ENCODE peak calls at places on chromosomes 1 and 21, in ten cellular contexts. X is hepatocyte, H is mesenchymal stem cell, N is A549, V is neural progenitor cell, Y is fibroblast of lung, D is PC-3, S is H9, J is IMR-90, E is endothelial cell of umbilical vein. W is an unnamed sample.

GRCh38 chr21:22364163-22364562 is 1366.0 kb downstream of the NCAM2 start:
- DNase-seq in J (no peak), V (no peak), H (no peak), D (no peak), X (no peak), N (no peak), S (no peak), E (no peak), Y (no peak), W (no peak)

GRCh38 chr1:14598007-14598497 is 433 bp upstream of the KAZN start:
- DNase-seq in Y (no peak), E (no peak), J (no peak), H (no peak), S (peak; percentile 63), N (no peak), V (peak; percentile 67), D (no peak), X (peak; percentile 47), W (no peak)

GRCh38 chr21:44065428-44065827 is 41.8 kb upstream of the PWP2 start:
- DNase-seq in X (no peak), H (peak; percentile 79), E (no peak), S (no peak), J (peak; percentile 57), N (no peak), D (no peak), V (no peak), Y (peak; percentile 13), W (no peak)

GRCh38 chr1:156833598-156833997 is 16.9 kb upstream of the SH2D2A start:
- DNase-seq in J (no peak), Y (no peak), V (no peak), X (no peak), S (no peak), E (no peak), D (no peak), H (no peak), N (no peak), W (no peak)

GRCh38 chr1:232039303-232039702 is 412.7 kb downstream of the DISC1 start:
- DNase-seq in N (no peak), E (no peak), H (peak; percentile 24), X (no peak), Y (peak; percentile 83), V (no peak), D (peak; percentile 81), J (peak; percentile 23), S (no peak), W (no peak)

GRCh38 chr1:213231795-213232231 is 180.8 kb downstream of the RPS6KC1 start:
- DNase-seq in H (peak; percentile 26), J (peak; percentile 48), Y (peak; percentile 10), V (peak; percentile 82), E (no peak), D (peak; percentile 54), N (no peak), S (peak; percentile 69), X (no peak), W (no peak)

GRCh38 chr1:207069059-207069458 is 16.0 kb downstream of the PFKFB2 start:
- DNase-seq in E (no peak), S (no peak), H (no peak), N (no peak), J (no peak), V (no peak), Y (no peak), D (no peak), X (no peak), W (no peak)

GRCh38 chr1:88528792-88529191 is 155.3 kb upstream of the PKN2 start:
- DNase-seq in S (no peak), D (peak; percentile 64), N (no peak), J (no peak), H (no peak), V (no peak), Y (no peak), X (no peak), E (no peak), W (no peak)

GRCh38 chr1:205988585-205988995 is 14.6 kb downstream of the RAB7B start:
- DNase-seq in V (no peak), H (no peak), X (no peak), J (no peak), D (no peak), Y (no peak), S (no peak), E (peak; percentile 78), N (no peak), W (no peak)

DNA sequence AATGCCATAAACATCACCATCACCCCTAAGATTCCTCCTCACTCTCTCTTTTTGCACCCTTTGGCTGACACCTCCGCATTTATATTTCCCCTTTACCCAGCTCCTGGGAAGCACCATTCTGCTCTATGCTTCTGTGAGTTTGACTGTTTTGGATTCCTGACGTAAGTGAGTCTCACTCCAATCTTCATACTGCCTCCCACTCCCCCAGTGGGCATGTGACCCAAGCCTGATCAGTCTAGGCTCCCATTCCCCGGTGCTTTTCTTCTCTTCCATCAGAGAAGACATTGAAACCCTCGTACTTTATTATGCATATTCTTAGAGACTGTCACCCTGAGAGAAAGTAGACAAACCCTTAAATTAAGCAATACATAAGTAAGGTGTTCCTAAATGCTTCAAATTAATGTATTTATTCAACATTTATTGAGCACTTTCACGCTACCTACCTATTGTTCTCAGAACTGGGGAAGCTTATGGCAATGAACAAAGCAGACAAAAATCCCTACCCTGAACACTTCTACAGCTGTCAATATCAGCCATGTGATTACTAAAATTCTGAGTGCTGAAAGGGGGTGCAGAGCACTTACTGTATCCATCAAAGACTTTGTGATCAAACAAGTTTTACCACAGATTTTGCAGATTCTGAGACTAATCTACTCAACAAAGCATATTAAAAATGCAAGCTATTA is 43.4 kb upstream of the DIPK1A start:
- DNase-seq in H (no peak), V (no peak), J (no peak), E (no peak), D (no peak), X (no peak), Y (no peak), S (no peak), N (no peak), W (no peak)
- H3K4me2 ChIP-seq in H (no peak overlapping the region), V (no peak overlapping the region), J (no peak overlapping the region), E (no peak overlapping the region), D (no peak overlapping the region), X (no peak overlapping the region), Y (no peak overlapping the region), S (no peak overlapping the region), N (no peak overlapping the region), W (no peak overlapping the region)

GRCh38 chr1:247102381-247102780 is 1.8 kb downstream of the ZNF669 start:
- DNase-seq in V (no peak), Y (peak; percentile 57), N (no peak), D (peak; percentile 74), E (no peak), H (peak; percentile 11), X (no peak), S (no peak), J (peak; percentile 76), W (no peak)

GRCh38 chr1:247104965-247105364 is 809 bp upstream of the ZNF669 start:
- DNase-seq in S (no peak), Y (no peak), X (no peak), J (no peak), V (no peak), D (no peak), H (no peak), N (no peak), E (no peak), W (no peak)

GRCh38 chr1:247105966-247106365 is 1.8 kb upstream of the ZNF669 start:
- DNase-seq in X (no peak), H (no peak), S (no peak), Y (no peak), D (no peak), V (no peak), E (no peak), J (no peak), N (no peak), W (no peak)

GRCh38 chr1:247100676-247101279 is 3.4 kb downstream of the ZNF669 start:
- DNase-seq in V (no peak), Y (no peak), D (no peak), E (no peak), S (no peak), N (no peak), X (no peak), J (no peak), H (no peak), W (no peak)

DNA sequence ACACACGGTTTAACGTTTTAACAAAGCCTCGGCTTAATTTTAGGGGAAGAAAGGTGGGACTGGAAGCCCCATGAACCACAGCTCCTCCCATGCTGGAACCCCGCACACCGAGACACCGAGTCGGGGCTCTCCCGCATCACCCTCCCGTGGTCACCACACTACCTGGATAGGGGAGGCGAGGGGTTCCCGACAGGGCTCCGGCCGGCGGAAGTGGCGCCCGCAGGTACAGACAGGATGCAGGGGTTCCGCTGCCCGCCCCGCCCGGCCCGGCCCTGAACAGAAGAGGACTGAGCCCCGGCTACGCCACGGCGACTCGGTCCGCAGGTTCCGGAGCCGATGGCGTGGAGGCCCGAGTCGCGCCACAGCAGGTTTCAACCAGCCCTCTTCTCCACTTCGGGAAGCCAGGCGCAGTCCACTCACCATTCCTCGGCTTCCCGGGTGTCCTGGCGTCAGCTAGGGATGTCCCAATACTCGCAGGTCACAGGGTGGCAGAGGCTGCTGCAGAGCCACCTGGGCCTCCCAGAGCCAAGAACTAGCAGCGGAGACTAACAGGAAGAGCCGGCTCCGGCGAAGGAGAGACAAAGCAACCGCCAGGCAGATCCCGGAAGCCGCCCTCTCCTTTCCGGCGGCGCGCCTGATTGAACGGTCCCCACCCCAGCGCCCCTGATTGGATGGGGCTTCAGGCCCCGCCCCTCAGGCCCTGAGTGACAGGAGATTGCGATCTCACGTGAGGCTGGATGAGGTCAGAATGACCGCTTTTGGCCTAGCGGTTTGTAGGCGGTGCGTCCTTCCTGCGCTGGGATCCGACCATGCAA is at the start of gene ZNF669:
- DNase-seq in V (peak; percentile 99), H (peak; percentile 97), N (peak; percentile 84), J (peak; percentile 97), Y (peak; percentile 95), X (peak; percentile 99), D (peak; percentile 98), S (peak; percentile 98), E (peak; percentile 95), W (peak; percentile 80)
- H3K4me2 ChIP-seq in V (peak within 1 kb of the TSS; percentile 81), H (peak within 1 kb of the TSS; percentile 73), N (peak within 1 kb of the TSS; percentile 77), J (peak within 1 kb of the TSS; percentile 99), Y (peak within 1 kb of the TSS; percentile 77), X (peak within 1 kb of the TSS; percentile 90), D (peak within 1 kb of the TSS; percentile 87), S (peak within 1 kb of the TSS; percentile 7), E (peak within 1 kb of the TSS; percentile 93), W (peak within 1 kb of the TSS; percentile 78)

GRCh38 chr1:1199961-1200875 is 6.2 kb downstream of the TNFRSF18 start:
- DNase-seq in N (no peak), J (no peak), Y (no peak), V (no peak), X (no peak), D (no peak), S (peak; percentile 46), H (no peak), E (no peak), W (no peak)
- H3K4me2 ChIP-seq in N (no peak overlapping the region), J (no peak overlapping the region), Y (no peak overlapping the region), V (peak overlapping the region; percentile 89), X (peak overlapping the region; percentile 94), D (peak overlapping the region; percentile 94), S (no peak overlapping the region), H (no peak overlapping the region), E (no peak overlapping the region), W (peak overlapping the region; percentile 77)

DNA sequence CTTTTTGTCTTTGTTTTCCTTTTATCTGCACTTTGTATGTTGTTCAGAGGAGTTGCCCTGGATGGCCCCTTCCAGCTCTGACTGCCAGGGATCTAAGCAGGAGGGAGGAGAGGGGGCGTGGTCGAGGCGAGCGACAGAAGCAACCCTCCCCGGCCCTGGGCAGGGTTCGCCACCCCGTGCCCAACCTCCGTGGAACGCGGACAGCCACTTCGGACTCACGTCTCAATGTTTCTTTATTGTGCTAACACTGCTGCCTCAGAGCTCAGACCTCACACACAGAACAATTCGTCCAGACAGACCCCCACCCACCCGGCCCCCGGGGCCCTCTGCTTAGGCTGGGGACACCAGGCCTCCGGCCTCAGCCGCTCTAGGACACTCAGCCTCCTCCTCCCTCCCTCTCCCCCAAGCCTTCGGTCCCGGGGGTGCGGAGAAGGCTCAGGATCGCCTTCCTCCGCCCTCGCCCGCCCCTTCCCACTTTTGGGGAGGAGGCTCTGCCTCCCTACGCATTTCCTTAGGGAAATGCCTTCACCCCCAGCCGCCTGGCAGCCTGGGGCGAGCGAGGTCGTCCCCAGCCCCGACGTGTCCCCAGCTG is 8.3 kb downstream of the VSIG8 start:
- DNase-seq in H (peak; percentile 60), X (peak; percentile 90), D (peak; percentile 60), N (peak; percentile 52), E (peak; percentile 70), S (peak; percentile 72), V (peak; percentile 73), Y (peak; percentile 57), J (no peak), W (peak; percentile 73)
- H3K4me2 ChIP-seq in H (peak overlapping the region; percentile 92), X (peak overlapping the region; percentile 95), D (peak overlapping the region; percentile 97), N (peak overlapping the region; percentile 78), E (peak overlapping the region; percentile 85), S (peak overlapping the region; percentile 49), V (peak overlapping the region; percentile 87), Y (peak overlapping the region; percentile 90), J (peak overlapping the region; percentile 88), W (peak overlapping the region; percentile 75)

W was measured in PC-9.